ENCODE peak calls at places on chromosomes 16 and 17, in four cellular contexts. S is CD8-positive, alpha-beta T cell; G is epithelial cell of esophagus; U is WTC11. Q is an unnamed sample.

GRCh38 chr16:72783716-72784320 is 264.1 kb downstream of the ZFHX3 start:
- DNase-seq in U (no peak), S (no peak), G (no peak), Q (no peak)

GRCh38 chr16:2529061-2529931 is 1.9 kb downstream of the CEMP1 start:
- DNase-seq in G (no peak), S (no peak), U (no peak), Q (no peak)

GRCh38 chr16:66240996-66241395 is 125.5 kb upstream of the CDH5 start:
- DNase-seq in S (no peak), U (no peak), G (no peak), Q (no peak)

GRCh38 chr16:56930516-56931252 is 1.3 kb upstream of the HERPUD1 start:
- DNase-seq in G (no peak), S (no peak), U (peak), Q (peak)

GRCh38 chr17:32516450-32516849 is 29.7 kb downstream of the CDK5R1 start:
- DNase-seq in G (no peak), U (no peak), S (no peak), Q (no peak)

GRCh38 chr17:37744961-37745800 is at the start of gene HNF1B:
- DNase-seq in G (no peak), S (no peak), U (peak), Q (no peak)

GRCh38 chr17:37671813-37672544 is 28.7 kb upstream of the DDX52 start:
- DNase-seq in U (no peak), S (no peak), G (peak), Q (no peak)

GRCh38 chr17:17041018-17041521 is 1.2 kb upstream of the MPRIP start:
- DNase-seq in S (no peak), U (no peak), G (peak), Q (peak)

GRCh38 chr17:43399839-43400328 is 1.1 kb downstream of the ARL4D start:
- DNase-seq in U (no peak), G (peak), S (no peak), Q (no peak)

GRCh38 chr16:72302352-72302751 is 130.4 kb upstream of the PMFBP1 start:
- DNase-seq in G (no peak), U (no peak), S (no peak), Q (no peak)

GRCh38 chr16:82979406-82980111 is 352.8 kb downstream of the CDH13 start:
- DNase-seq in G (no peak), U (no peak), S (no peak), Q (no peak)

GRCh38 chr17:38740016-38740415 is 8.1 kb downstream of the PCGF2 start:
- DNase-seq in S (no peak), U (no peak), G (no peak), Q (no peak)

GRCh38 chr16:53817812-53818211 is 113.9 kb downstream of the FTO start:
- DNase-seq in S (no peak), G (no peak), U (no peak), Q (no peak)

GRCh38 chr17:68697850-68698313 is 96.7 kb upstream of the FAM20A start:
- DNase-seq in U (no peak), S (no peak), G (peak), Q (no peak)

GRCh38 chr17:32907583-32907982 is 20.4 kb upstream of the TMEM98 start:
- DNase-seq in U (no peak), G (no peak), S (no peak), Q (no peak)

GRCh38 chr16:56225013-56225742 is 33.9 kb downstream of the GNAO1 start:
- DNase-seq in S (no peak), G (no peak), U (no peak), Q (no peak)

GRCh38 chr17:64448665-64449512 is at the start of gene MILR1:
- DNase-seq in U (no peak), G (peak), S (no peak), Q (no peak)

GRCh38 chr17:57595942-57596695 is 149.0 kb downstream of the CCDC182 start:
- DNase-seq in S (no peak), U (no peak), G (no peak), Q (no peak)

GRCh38 chr16:52546291-52546941 is 527 bp downstream of the TOX3 start:
- DNase-seq in S (no peak), G (no peak), U (peak), Q (peak)

GRCh38 chr17:65222216-65222738 is 85.1 kb downstream of the RGS9 start:
- DNase-seq in S (no peak), G (peak), U (no peak), Q (no peak)

GRCh38 chr17:70168044-70168978 is 1.0 kb upstream of the KCNJ2 start:
- DNase-seq in U (peak), S (no peak), G (peak), Q (peak)

DNA sequence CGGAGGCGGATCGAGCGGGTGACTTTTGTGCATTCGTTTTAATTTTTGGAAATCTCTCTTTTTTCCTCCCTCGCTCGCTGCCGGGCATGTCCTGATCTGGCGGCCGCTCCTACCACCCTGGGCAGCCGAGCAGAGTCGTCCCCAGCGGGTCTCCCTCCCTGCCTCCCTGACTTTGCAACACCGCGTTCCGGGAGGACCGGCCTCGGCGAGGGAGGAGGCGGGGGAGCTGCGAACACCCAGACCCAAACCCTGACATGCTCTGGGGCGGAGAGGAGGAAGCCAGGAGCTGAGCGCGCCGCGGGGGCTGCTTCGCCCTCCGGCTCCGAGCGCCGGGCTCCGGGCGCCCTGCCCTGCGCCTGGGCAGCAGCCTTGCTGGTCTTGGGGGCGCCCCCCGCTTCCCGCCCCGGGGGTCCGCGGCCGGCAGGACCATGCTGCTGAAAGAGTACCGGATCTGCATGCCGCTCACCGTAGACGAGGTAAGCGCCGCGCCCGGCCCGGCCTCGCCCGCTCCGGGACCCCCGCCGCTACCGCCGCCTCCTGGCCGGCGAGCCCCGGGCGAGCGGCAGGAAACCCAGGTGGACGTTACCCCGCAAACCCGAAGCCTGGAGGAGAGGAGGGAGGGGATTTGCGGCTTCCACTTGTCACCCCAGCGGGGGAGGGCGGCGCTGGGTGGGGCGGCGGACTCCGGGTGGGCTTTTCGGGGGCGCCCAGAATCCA is 804 bp downstream of the PITPNC1 start:
- DNase-seq in S (no peak), U (peak), G (peak), Q (peak)
- TF ChIP-seq CTCF in S (no peak), U (no peak), G (peak), Q (peak)

DNA sequence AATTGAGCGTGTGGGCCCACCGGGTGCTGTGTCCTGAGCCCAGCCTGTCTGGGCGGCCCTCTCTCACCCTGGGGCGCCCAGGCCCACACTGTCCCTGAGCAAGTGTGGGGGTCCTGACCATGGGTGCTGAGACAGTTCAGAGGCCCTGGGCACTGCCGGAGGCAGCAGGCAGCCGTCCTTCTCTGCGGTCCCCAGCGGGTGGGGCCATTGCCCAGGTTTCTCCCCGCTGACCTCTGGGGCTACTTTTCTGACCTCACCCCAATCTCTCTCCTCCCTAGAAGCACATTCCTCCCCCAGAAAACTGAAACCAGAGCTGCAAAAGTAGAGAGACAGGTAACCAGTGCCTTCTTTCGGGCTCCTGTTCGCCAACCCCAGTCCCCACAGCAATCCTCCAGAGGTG is 36.0 kb upstream of the PVALEF start:
- DNase-seq in U (peak), G (no peak), S (no peak), Q (no peak)
- TF ChIP-seq CTCF in U (no peak), G (no peak), S (no peak), Q (peak)

DNA sequence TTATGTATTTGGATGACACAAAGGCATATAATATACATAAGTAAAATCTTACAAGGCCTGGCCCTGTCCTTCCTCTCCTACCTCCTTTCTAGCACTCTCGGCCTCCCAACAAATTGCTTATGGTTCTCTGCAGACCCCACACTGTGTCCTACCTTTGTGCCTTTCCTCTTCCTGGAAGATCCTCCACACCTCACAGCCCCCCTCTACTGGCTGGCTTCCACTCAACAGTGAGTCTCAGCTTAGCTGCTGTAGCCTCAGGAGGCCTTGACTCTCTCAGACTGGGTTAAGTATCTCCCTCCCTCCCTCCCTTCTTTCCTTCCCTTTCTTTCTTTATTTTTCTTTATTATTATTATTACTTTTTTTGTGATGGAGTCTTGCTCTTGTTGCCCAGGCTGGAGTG is 8.3 kb upstream of the SLC52A1 start:
- DNase-seq in S (no peak), G (no peak), U (peak), Q (no peak)
- TF ChIP-seq CTCF in S (no peak), G (no peak), U (no peak), Q (peak)

GRCh38 chr17:81039854-81040758 is 5.2 kb downstream of the BAIAP2 start:
- DNase-seq in U (no peak), S (no peak), G (peak), Q (no peak)
- TF ChIP-seq CTCF in U (no peak), S (no peak), G (no peak), Q (no peak)

DNA sequence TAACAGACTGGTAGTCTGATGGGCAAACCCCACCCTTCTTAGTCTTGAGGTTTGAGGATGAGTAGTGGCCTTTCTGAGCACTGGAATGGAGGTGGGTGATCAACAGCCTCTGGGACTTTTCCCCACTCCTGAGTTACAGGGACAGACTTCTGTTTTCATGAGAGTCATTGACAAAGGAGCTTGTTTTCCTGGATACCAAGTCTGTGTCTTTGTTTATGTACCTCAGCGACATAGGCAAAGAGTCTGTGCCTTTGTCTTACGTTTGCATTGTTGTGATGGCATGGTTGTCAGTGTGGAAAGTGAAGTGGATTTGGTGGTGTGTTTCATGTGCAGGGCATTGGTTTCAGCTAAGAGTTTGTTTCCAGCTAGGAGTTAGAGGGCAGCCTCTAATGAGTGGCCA is 17.5 kb downstream of the EPN2 start:
- DNase-seq in S (no peak), G (no peak), U (no peak), Q (no peak)
- TF ChIP-seq CTCF in S (no peak), G (no peak), U (no peak), Q (no peak)

GRCh38 chr17:82836823-82837357 is 2.9 kb downstream of the ZNF750 start:
- DNase-seq in G (peak), S (no peak), U (no peak), Q (peak)
- TF ChIP-seq CTCF in G (peak), S (no peak), U (no peak), Q (peak)

DNA sequence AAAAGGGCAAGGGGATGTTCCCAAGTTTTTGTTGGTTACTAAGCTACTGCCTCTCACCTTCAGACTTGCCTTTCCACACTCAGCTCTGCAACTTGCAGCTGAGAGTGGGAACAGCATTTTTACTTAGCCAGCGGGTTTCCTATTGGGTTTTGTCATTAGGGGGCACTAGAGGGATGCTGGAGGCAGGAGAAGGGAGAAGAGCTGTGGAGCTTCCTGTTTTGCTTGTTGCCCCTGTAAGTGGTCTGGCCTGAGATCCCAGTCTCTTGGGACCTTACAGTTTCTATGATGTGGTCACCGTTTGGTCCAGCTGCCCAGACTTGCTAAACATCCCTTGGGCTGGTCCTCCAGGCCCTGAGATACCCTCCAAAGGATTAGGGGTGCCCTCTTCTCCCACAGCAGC is 209.6 kb upstream of the NLRP1 start:
- DNase-seq in S (no peak), U (peak), G (peak), Q (peak)
- TF ChIP-seq CTCF in S (no peak), U (peak), G (peak), Q (peak)

GRCh38 chr17:19513897-19514488 is 19.7 kb upstream of the SLC47A1 start:
- DNase-seq in U (peak), G (peak), S (peak), Q (peak)
- TF ChIP-seq CTCF in U (peak), G (peak), S (peak), Q (peak)

GRCh38 chr17:50198026-50198669 is 3.3 kb downstream of the COL1A1 start:
- DNase-seq in U (peak), G (peak), S (peak), Q (peak)
- TF ChIP-seq CTCF in U (peak), G (peak), S (peak), Q (peak)

GRCh38 chr16:15055141-15056053 is 477 bp downstream of the NTAN1 start:
- DNase-seq in G (no peak), S (peak), U (peak), Q (peak)
- TF ChIP-seq CTCF in G (no peak), S (peak), U (peak), Q (peak)